ENCODE peak calls at places on chromosomes 2 and 18, in seven cellular contexts. V is AG04450, W is fibroblast of pulmonary artery, E is foreskin fibroblast, K is endothelial cell, Q is AG04449, P is astrocyte of the spinal cord. J is an unnamed sample.

GRCh38 chr2:44931177-44931795 is 10.2 kb upstream of the SIX3 start:
- DNase-seq in V (no peak), W (no peak), E (no peak), K (no peak), Q (no peak), P (no peak), J (peak)

GRCh38 chr2:238525990-238526389 is 99.3 kb downstream of the ASB1 start:
- DNase-seq in V (no peak), W (no peak), E (no peak), K (no peak), Q (no peak), P (no peak), J (no peak)

GRCh38 chr2:72750977-72751639 is 74.7 kb downstream of the EXOC6B start:
- DNase-seq in V (no peak), W (no peak), E (no peak), K (no peak), Q (no peak), P (no peak), J (no peak)

GRCh38 chr18:23545247-23545789 is 41.0 kb downstream of the NPC1 start:
- DNase-seq in V (no peak), W (no peak), E (no peak), K (no peak), Q (no peak), P (no peak), J (no peak)

GRCh38 chr2:10700078-10700803 is 10.5 kb upstream of the NOL10 start:
- DNase-seq in V (no peak), W (no peak), E (no peak), K (no peak), Q (no peak), P (no peak), J (no peak)

GRCh38 chr2:96875498-96876035 is 5.7 kb upstream of the SEMA4C start:
- DNase-seq in V (no peak), W (no peak), E (no peak), K (no peak), Q (no peak), P (no peak), J (peak)

GRCh38 chr2:121888189-121888557 is 132.7 kb downstream of the TSN start:
- DNase-seq in V (no peak), W (no peak), E (no peak), K (no peak), Q (no peak), P (no peak), J (no peak)

GRCh38 chr2:236133410-236134012 is 34.7 kb downstream of the GBX2 start:
- DNase-seq in V (no peak), W (no peak), E (no peak), K (no peak), Q (no peak), P (no peak), J (no peak)

GRCh38 chr2:5696741-5697521 is 4.7 kb downstream of the SOX11 start:
- DNase-seq in V (no peak), W (peak), E (no peak), K (peak), Q (no peak), P (peak), J (no peak)

GRCh38 chr2:181438298-181438697 is 18.9 kb upstream of the ITGA4 start:
- DNase-seq in V (no peak), W (no peak), E (no peak), K (no peak), Q (no peak), P (no peak), J (no peak)

GRCh38 chr2:185335879-185336278 is 402.7 kb upstream of the FSIP2 start:
- DNase-seq in V (no peak), W (no peak), E (no peak), K (no peak), Q (no peak), P (no peak), J (no peak)

GRCh38 chr2:148876190-148876588 is 1.2 kb downstream of the KIF5C start:
- DNase-seq in V (no peak), W (no peak), E (no peak), K (peak), Q (no peak), P (no peak), J (no peak)

GRCh38 chr2:217709496-217710217 is 293.1 kb downstream of the TNS1 start:
- DNase-seq in V (no peak), W (no peak), E (no peak), K (no peak), Q (no peak), P (no peak), J (no peak)

GRCh38 chr2:148981350-148981749 is 57.1 kb upstream of the LYPD6B start:
- DNase-seq in V (no peak), W (peak), E (no peak), K (no peak), Q (no peak), P (no peak), J (no peak)

GRCh38 chr2:26008851-26009566 is 24.9 kb upstream of the RAB10 start:
- DNase-seq in V (peak), W (peak), E (peak), K (no peak), Q (no peak), P (no peak), J (no peak)

GRCh38 chr2:4219571-4219970 is 516.2 kb downstream of the DCDC2C start:
- DNase-seq in V (no peak), W (no peak), E (no peak), K (no peak), Q (no peak), P (no peak), J (no peak)
- TF ChIP-seq CTCF in V (no peak), W (no peak), E (no peak), K (no peak), Q (no peak), P (no peak), J (no peak)

GRCh38 chr2:208568203-208568602 is 161.6 kb downstream of the PTH2R start:
- DNase-seq in V (no peak), W (no peak), E (no peak), K (no peak), Q (no peak), P (no peak), J (no peak)

GRCh38 chr2:208570066-208570465 is 163.5 kb downstream of the PTH2R start:
- DNase-seq in V (no peak), W (no peak), E (no peak), K (no peak), Q (no peak), P (no peak), J (no peak)

GRCh38 chr2:208571764-208572131 is 165.2 kb downstream of the PTH2R start:
- DNase-seq in V (no peak), W (no peak), E (no peak), K (no peak), Q (no peak), P (no peak), J (no peak)

GRCh38 chr2:208573559-208573958 is 167.0 kb downstream of the PTH2R start:
- DNase-seq in V (no peak), W (no peak), E (no peak), K (no peak), Q (no peak), P (no peak), J (no peak)

GRCh38 chr2:208570851-208571763 is 164.5 kb downstream of the PTH2R start:
- DNase-seq in V (no peak), W (no peak), E (no peak), K (no peak), Q (no peak), P (no peak), J (no peak)
- TF ChIP-seq CTCF in V (no peak), W (no peak), E (no peak), K (no peak), Q (no peak), P (no peak), J (peak)

DNA sequence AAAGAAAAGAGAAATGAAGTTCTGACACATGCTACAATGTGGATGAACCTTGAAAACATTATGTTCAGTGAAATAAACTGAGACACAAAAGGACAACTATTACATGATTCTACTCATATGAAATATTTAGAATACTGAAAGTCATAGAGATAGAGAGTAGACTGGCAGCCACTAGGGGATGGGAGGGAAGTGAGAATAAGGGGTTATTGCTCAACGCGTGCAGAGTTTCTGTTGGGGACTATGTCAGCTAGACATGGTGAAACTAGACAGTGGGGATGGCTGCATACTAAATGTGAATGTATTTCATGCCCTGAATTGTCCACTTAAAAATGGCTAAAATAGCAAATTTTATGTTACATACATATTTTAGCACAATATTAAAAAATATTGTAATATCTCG is 108.7 kb upstream of the ATL2 start:
- DNase-seq in V (no peak), W (no peak), E (no peak), K (no peak), Q (no peak), P (no peak), J (no peak)
- TF ChIP-seq CTCF in V (peak), W (no peak), E (no peak), K (no peak), Q (no peak), P (no peak), J (no peak)

DNA sequence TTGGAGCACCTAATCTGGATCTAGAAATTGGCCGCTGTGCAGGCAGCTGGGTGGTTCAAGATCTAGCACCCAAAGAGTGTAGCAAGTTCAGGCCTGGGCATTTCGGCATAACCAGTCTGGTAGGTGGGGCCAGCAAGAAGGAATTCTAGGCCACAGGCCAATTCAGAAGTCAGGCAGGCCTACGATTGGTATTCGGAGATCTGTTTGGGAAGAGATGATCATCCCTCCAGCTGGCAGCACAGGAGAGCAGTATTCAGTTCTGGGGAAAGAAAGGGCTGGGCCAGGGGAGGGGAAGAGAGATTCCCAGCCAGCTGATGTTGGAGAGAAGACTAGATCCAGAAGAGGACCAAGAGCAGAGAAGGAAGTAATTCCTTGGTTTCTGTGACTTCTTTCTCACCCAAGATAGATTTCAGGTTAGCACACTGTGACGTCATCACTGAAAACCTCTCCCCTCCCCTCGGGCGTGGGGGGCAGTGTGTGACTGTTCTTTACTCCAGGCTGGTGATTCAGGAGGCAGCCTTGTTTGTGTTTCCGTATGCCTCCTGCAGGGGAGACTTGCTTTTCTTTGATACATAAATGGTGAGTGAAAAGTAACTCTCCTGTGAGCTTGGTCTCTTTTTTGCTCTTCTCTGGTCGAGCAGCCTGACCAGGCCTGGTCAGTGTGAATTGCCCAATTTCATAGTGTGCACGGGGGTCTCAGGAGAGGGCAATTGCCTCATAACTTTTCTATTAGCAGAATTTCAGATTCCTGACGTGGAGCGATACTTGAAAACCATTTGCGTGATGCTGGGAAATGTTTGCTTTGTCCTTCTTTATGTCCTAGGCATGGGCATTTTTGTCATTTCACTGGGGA is 61.1 kb downstream of the MEIS1 start:
- DNase-seq in V (peak), W (peak), E (peak), K (no peak), Q (peak), P (peak), J (no peak)
- TF ChIP-seq CTCF in V (peak), W (peak), E (peak), K (no peak), Q (no peak), P (no peak), J (peak)

GRCh38 chr2:43131051-43131889 is 95.1 kb downstream of the ZFP36L2 start:
- DNase-seq in V (peak), W (peak), E (peak), K (peak), Q (peak), P (peak), J (no peak)
- TF ChIP-seq CTCF in V (peak), W (peak), E (peak), K (no peak), Q (peak), P (peak), J (peak)

GRCh38 chr2:49621014-49621413 is 466.7 kb upstream of the FSHR start:
- DNase-seq in V (no peak), W (no peak), E (no peak), K (no peak), Q (no peak), P (no peak), J (no peak)

GRCh38 chr2:49616800-49617199 is 462.5 kb upstream of the FSHR start:
- DNase-seq in V (no peak), W (peak), E (no peak), K (peak), Q (no peak), P (peak), J (no peak)

DNA sequence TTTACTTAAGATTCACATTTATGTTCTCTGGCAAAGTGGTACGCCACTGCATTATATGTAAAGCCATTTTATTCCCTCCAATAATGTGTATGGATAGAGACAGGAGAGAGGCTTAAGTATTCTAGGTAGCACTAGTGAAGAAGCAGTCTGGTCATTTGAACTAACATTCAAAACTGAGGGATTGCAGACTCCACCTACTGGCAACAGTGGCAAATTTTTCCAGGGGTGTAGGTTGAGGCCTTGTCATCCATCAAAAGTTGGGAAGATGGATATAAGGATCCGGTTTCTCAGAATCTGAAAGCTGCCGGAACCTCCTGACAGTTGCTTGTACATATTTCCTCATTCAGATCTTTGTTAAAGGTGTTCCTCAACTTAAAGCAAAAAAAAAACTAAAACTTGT is 465.5 kb upstream of the FSHR start:
- DNase-seq in V (no peak), W (peak), E (no peak), K (peak), Q (no peak), P (no peak), J (no peak)
- TF ChIP-seq CTCF in V (no peak), W (peak), E (no peak), K (peak), Q (no peak), P (no peak), J (peak)

GRCh38 chr2:63488118-63488713 is 100.1 kb downstream of the WDPCP start:
- DNase-seq in V (no peak), W (peak), E (peak), K (peak), Q (no peak), P (peak), J (no peak)
- TF ChIP-seq CTCF in V (peak), W (peak), E (peak), K (peak), Q (peak), P (peak), J (peak)

J was measured in chondrocyte.